ENCODE peak calls at places on chromosomes 7 and 10, in five cellular contexts. One of them, this sample, is unnamed. For H3K36me3, the result is how much of the 10 kb centered on the place peaks cover.

GRCh38 chr7:131365876-131366275 is 38.2 kb downstream of the MKLN1 start:
- DNase-seq in transverse colon: no peak
- DNase-seq in prostate gland: no peak
- DNase-seq in GM12878: no peak
- DNase-seq in stomach: no peak
- DNase-seq in this sample: no peak

GRCh38 chr10:51879238-51879637 is 179.8 kb upstream of the CSTF2T start:
- DNase-seq in transverse colon: no peak
- DNase-seq in prostate gland: no peak
- DNase-seq in GM12878: peak
- DNase-seq in stomach: no peak
- DNase-seq in this sample: no peak

GRCh38 chr10:121999301-121999700 is 10.3 kb downstream of the TACC2 start:
- DNase-seq in transverse colon: no peak
- DNase-seq in prostate gland: no peak
- DNase-seq in GM12878: no peak
- DNase-seq in stomach: no peak
- DNase-seq in this sample: no peak

GRCh38 chr7:151193203-151193602 is 6.2 kb upstream of the ASB10 start:
- DNase-seq in transverse colon: no peak
- DNase-seq in prostate gland: no peak
- DNase-seq in GM12878: no peak
- DNase-seq in stomach: no peak
- DNase-seq in this sample: no peak

GRCh38 chr7:123635551-123636359 is 19.9 kb upstream of the LMOD2 start:
- DNase-seq in transverse colon: no peak
- DNase-seq in prostate gland: no peak
- DNase-seq in GM12878: no peak
- DNase-seq in stomach: no peak
- DNase-seq in this sample: no peak

GRCh38 chr7:83643754-83644153 is 5.2 kb downstream of the SEMA3E start:
- DNase-seq in transverse colon: no peak
- DNase-seq in prostate gland: peak
- DNase-seq in GM12878: no peak
- DNase-seq in stomach: no peak
- DNase-seq in this sample: no peak

GRCh38 chr10:94150541-94151184 is 156.9 kb downstream of the PLCE1 start:
- DNase-seq in transverse colon: no peak
- DNase-seq in prostate gland: no peak
- DNase-seq in GM12878: no peak
- DNase-seq in stomach: no peak
- DNase-seq in this sample: no peak

GRCh38 chr10:132111871-132112341 is 46.2 kb downstream of the JAKMIP3 start:
- DNase-seq in transverse colon: no peak
- DNase-seq in prostate gland: no peak
- DNase-seq in GM12878: no peak
- DNase-seq in stomach: peak
- DNase-seq in this sample: no peak

GRCh38 chr7:151132461-151133205 is 34.9 kb downstream of the GBX1 start:
- DNase-seq in transverse colon: no peak
- DNase-seq in prostate gland: no peak
- DNase-seq in GM12878: no peak
- DNase-seq in stomach: no peak
- DNase-seq in this sample: no peak

GRCh38 chr7:129664029-129665012 is 52.8 kb downstream of the NRF1 start:
- DNase-seq in transverse colon: no peak
- DNase-seq in prostate gland: no peak
- DNase-seq in GM12878: peak
- DNase-seq in stomach: no peak
- DNase-seq in this sample: no peak

GRCh38 chr10:95485030-95485429 is 76.1 kb downstream of the SORBS1 start:
- DNase-seq in transverse colon: no peak
- DNase-seq in prostate gland: no peak
- DNase-seq in GM12878: no peak
- DNase-seq in stomach: no peak
- DNase-seq in this sample: no peak

GRCh38 chr7:142896151-142896550 is 10.6 kb upstream of the TRPV6 start:
- DNase-seq in transverse colon: no peak
- DNase-seq in prostate gland: no peak
- DNase-seq in GM12878: no peak
- DNase-seq in stomach: no peak
- DNase-seq in this sample: peak

GRCh38 chr10:113177163-113177935 is 227.3 kb downstream of the TCF7L2 start:
- DNase-seq in transverse colon: no peak
- DNase-seq in prostate gland: no peak
- DNase-seq in GM12878: no peak
- DNase-seq in stomach: no peak
- DNase-seq in this sample: peak

GRCh38 chr7:23471090-23471859 is 984 bp upstream of the IGF2BP3 start:
- DNase-seq in transverse colon: peak
- DNase-seq in prostate gland: no peak
- DNase-seq in GM12878: no peak
- DNase-seq in stomach: no peak
- DNase-seq in this sample: no peak

GRCh38 chr10:63206997-63207952 is 74.1 kb downstream of the NRBF2 start:
- DNase-seq in transverse colon: no peak
- DNase-seq in prostate gland: peak
- DNase-seq in GM12878: peak
- DNase-seq in stomach: no peak
- DNase-seq in this sample: no peak

GRCh38 chr7:7271094-7271874 is 88.9 kb downstream of the C1GALT1 start:
- DNase-seq in transverse colon: peak
- DNase-seq in prostate gland: no peak
- DNase-seq in GM12878: no peak
- DNase-seq in stomach: no peak
- DNase-seq in this sample: no peak

GRCh38 chr10:75439811-75440210 is 8.4 kb downstream of the LRMDA start:
- DNase-seq in transverse colon: no peak
- DNase-seq in prostate gland: no peak
- DNase-seq in GM12878: no peak
- DNase-seq in stomach: no peak
- DNase-seq in this sample: no peak

DNA sequence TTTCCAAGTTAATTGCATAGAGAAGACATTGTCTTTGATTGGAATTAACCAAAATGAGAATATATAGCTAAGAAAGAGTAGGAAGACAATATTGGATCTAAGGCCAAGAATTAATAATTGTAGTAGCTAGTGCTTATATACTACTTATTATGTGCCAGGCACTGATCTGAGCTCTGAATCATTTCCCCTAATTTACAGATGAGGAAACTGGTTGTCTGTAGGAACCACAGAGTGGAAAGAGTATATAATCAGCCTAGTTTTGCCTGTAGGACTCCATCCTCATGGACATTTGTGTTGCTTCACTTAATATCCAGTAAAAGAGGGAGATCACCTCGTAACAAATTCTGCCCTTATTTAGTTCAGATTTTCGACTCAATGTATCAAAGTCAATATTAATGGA is 127.9 kb downstream of the ARID5B start:
- DNase-seq in transverse colon: no peak
- DNase-seq in prostate gland: no peak
- DNase-seq in GM12878: no peak
- DNase-seq in stomach: no peak
- DNase-seq in this sample: no peak
- TF ChIP-seq POLR2AphosphoS5 in transverse colon: no peak
- TF ChIP-seq POLR2AphosphoS5 in prostate gland: no peak
- TF ChIP-seq POLR2AphosphoS5 in GM12878: no peak
- TF ChIP-seq POLR2AphosphoS5 in stomach: no peak
- TF ChIP-seq POLR2AphosphoS5 in this sample: no peak

GRCh38 chr7:98909487-98909886 is 31.2 kb downstream of the TRRAP start:
- DNase-seq in transverse colon: no peak
- DNase-seq in prostate gland: no peak
- DNase-seq in GM12878: no peak
- DNase-seq in stomach: no peak
- DNase-seq in this sample: no peak
- H3K36me3 ChIP-seq in transverse colon: under half
- H3K36me3 ChIP-seq in prostate gland: under half
- H3K36me3 ChIP-seq in GM12878: under half
- H3K36me3 ChIP-seq in stomach: half or more
- H3K36me3 ChIP-seq in this sample: half or more

DNA sequence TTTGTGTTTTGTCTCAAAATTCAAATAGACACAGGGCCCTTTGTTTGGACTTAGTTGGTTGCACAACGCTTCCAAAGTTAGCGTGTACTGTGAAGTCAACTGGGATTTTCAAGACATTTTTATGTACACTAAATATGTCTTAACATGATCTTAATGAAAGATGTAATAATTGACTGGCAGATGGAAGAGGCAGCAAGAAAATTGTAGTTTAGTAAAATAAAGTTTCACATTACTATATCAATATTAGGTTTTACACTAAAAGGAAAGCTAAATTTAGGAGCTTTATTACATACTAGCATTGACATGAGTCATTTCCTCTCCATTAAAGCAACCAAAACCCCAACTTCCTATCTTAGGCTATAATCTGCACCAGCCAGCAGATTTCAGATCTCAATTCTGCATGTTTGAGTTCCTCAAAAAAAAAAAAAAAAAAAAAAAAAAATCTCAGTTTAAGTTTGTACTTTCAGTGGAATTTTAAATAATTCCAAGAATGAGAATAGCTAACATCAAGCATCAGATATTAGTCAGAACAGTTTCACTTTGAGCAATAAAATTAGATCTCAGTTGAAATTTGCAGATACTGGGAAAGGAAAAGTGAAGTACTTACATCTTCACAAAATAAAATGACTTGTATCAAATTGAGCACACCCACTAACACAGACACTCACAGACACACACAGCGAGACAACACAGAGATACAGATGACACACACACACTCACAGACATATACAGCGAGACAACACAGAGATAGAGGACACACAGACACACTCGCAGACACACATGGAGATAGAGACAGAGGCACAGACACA is 346.6 kb upstream of the KLF6 start:
- DNase-seq in transverse colon: no peak
- DNase-seq in prostate gland: no peak
- DNase-seq in GM12878: peak
- DNase-seq in stomach: no peak
- DNase-seq in this sample: no peak
- TF ChIP-seq POLR2AphosphoS5 in transverse colon: no peak
- TF ChIP-seq POLR2AphosphoS5 in prostate gland: peak
- TF ChIP-seq POLR2AphosphoS5 in GM12878: no peak
- TF ChIP-seq POLR2AphosphoS5 in stomach: no peak
- TF ChIP-seq POLR2AphosphoS5 in this sample: peak

DNA sequence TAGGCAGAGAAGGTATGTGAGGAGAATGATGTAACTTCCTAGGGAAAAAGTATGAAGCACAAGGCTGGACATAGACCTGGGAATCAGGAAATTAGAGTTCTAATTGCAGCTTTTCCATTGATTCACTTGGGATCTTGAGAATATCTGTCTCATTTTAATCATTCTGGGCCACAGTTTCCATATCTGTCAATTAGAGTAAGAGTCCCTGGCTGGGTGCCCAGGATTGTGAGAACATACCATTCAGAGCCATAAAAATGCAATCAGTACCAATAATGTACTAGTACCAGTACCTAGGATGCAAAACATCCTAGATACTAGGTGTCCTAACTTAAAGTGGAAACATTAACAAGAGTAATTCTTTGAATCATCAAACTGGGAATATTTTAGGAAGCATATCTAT is 29.6 kb downstream of the CAV1 start:
- DNase-seq in transverse colon: no peak
- DNase-seq in prostate gland: no peak
- DNase-seq in GM12878: no peak
- DNase-seq in stomach: no peak
- DNase-seq in this sample: no peak
- H3K36me3 ChIP-seq in transverse colon: under half
- H3K36me3 ChIP-seq in prostate gland: under half
- H3K36me3 ChIP-seq in GM12878: under half
- H3K36me3 ChIP-seq in stomach: under half
- H3K36me3 ChIP-seq in this sample: under half

GRCh38 chr10:8061274-8062211 is 7.1 kb downstream of the GATA3 start:
- DNase-seq in transverse colon: no peak
- DNase-seq in prostate gland: no peak
- DNase-seq in GM12878: no peak
- DNase-seq in stomach: no peak
- DNase-seq in this sample: no peak
- TF ChIP-seq POLR2AphosphoS5 in transverse colon: no peak
- TF ChIP-seq POLR2AphosphoS5 in prostate gland: peak
- TF ChIP-seq POLR2AphosphoS5 in GM12878: no peak
- TF ChIP-seq POLR2AphosphoS5 in stomach: no peak
- TF ChIP-seq POLR2AphosphoS5 in this sample: no peak

DNA sequence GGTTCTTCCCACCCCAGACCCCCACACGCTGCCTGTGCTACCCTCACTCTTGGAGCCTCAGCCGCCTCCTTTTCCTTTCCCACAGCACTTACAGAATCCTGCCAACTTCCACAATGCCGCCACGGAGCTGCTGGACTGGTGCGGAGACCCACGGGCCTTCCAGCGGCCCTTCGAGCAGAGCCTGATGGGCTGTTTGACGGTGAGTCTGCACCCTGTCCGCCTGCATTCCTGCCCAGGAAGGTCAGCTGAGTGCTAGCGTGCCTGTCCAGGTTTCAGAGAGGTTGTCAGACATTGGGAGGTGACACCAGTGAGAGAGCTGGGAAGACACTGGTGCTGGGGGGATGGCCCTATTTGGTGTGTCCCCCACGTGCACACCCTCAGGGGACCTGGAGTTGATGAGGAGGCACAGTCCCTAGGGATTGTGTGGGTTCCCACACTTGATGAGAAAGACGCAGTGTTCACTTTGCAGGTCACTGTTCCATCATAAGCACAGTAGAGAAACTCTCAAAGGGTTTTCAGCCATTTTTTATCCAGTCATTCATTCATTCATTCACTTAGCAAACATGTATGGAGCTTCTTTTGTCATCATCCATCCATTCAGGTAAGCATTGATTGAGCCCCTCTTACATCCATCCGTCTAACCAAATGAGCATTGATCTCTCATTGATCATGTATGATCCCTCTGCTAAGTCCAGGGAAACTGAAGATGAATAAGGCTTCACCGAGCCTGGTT is 138.9 kb upstream of the PPIF start:
- DNase-seq in transverse colon: no peak
- DNase-seq in prostate gland: no peak
- DNase-seq in GM12878: no peak
- DNase-seq in stomach: no peak
- DNase-seq in this sample: no peak
- H3K36me3 ChIP-seq in transverse colon: under half
- H3K36me3 ChIP-seq in prostate gland: under half
- H3K36me3 ChIP-seq in GM12878: under half
- H3K36me3 ChIP-seq in stomach: half or more
- H3K36me3 ChIP-seq in this sample: under half

DNA sequence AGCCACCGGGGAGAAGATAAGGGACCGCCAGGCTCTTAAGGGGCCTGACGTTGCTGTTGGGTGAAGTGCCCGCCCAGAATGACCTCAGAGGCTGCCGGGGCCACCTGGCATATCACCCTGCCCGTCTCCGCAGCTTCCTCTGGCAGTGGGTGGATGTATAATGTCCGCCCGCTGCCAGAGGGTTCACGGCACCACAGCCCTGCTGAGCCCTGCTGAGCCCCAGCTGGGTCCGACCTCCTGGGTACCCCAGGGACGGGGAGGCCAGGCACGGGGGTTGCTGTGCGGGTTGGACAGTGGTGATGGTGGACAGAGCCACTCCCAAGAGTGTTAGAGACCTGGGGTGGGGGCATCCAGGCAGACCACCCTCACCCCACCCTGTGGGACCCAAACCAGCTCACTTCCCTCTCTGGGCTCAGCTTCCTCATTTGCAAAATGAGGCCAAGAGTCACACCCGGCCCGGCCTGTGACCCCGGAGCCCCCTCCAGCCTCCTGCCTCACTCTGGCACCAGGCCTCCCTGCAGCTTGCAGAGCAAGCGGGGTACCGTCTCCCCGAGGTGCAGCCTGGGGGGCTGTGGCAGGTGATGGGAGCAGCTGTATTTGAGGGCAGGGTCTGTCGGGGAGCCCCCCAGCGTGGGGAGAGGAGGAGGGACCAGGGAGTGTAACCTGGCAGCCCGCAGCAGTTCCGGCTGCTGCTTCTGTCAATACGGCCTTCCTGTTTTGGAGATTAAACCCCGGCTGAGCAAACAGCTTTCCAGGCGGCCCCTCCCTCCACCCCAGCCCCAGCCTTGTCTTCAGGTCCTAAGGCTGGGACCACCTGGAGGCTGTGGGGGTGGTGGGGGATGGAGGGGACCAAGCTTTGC is 8.4 kb upstream of the LFNG start:
- DNase-seq in transverse colon: peak
- DNase-seq in prostate gland: peak
- DNase-seq in GM12878: no peak
- DNase-seq in stomach: peak
- DNase-seq in this sample: no peak
- TF ChIP-seq POLR2AphosphoS5 in transverse colon: no peak
- TF ChIP-seq POLR2AphosphoS5 in prostate gland: peak
- TF ChIP-seq POLR2AphosphoS5 in GM12878: no peak
- TF ChIP-seq POLR2AphosphoS5 in stomach: no peak
- TF ChIP-seq POLR2AphosphoS5 in this sample: peak

This sample was measured in vagina.